ENCODE peak calls at places on chromosomes 7 and 10, in four cellular contexts. L is Right ventricle myocardium superior; F is MCF 10A; Q is activated CD4-positive, alpha-beta T cell treated with anti-CD3 and anti-CD28 coated beads, Interleukin-2, amount 50 U/mL, for 24 hours. U is an unnamed sample.

GRCh38 chr7:154794147-154794780 is 208.7 kb downstream of the PAXIP1 start:
- DNase-seq in L (no peak), F (no peak), Q (no peak), U (no peak)

GRCh38 chr10:102148275-102148674 is 3.9 kb upstream of the NOLC1 start:
- DNase-seq in F (no peak), Q (no peak), L (no peak), U (no peak)

GRCh38 chr7:36686499-36686898 is 37.8 kb downstream of the AOAH start:
- DNase-seq in Q (no peak), L (no peak), F (peak), U (no peak)

GRCh38 chr10:50358411-50358810 is 107.1 kb upstream of the ASAH2 start:
- DNase-seq in Q (no peak), F (no peak), L (no peak), U (no peak)

GRCh38 chr10:48309711-48310226 is 3.3 kb downstream of the MAPK8 start:
- DNase-seq in Q (no peak), L (no peak), F (peak), U (no peak)

GRCh38 chr7:95427123-95427522 is 7.7 kb downstream of the PON2 start:
- DNase-seq in F (no peak), Q (no peak), L (no peak), U (no peak)

GRCh38 chr7:117273325-117274292 is 49.2 kb downstream of the WNT2 start:
- DNase-seq in F (peak), L (no peak), Q (no peak), U (no peak)

GRCh38 chr7:98651760-98652159 is 34.7 kb downstream of the NPTX2 start:
- DNase-seq in L (no peak), Q (no peak), F (no peak), U (no peak)

GRCh38 chr10:103917326-103918052 is 495 bp downstream of the STN1 start:
- DNase-seq in L (peak), F (peak), Q (no peak), U (no peak)

GRCh38 chr7:18221377-18222290 is 194.0 kb upstream of the PRPS1L1 start:
- DNase-seq in F (no peak), Q (no peak), L (no peak), U (peak)

GRCh38 chr7:113217314-113217713 is 99.0 kb upstream of the SMIM30 start:
- DNase-seq in F (no peak), L (no peak), Q (no peak), U (no peak)

GRCh38 chr7:2495402-2496309 is 19.5 kb upstream of the GRIFIN start:
- DNase-seq in F (no peak), Q (no peak), L (no peak), U (no peak)

GRCh38 chr10:130802301-130802700 is 509.2 kb downstream of the TCERG1L start:
- DNase-seq in Q (no peak), L (no peak), F (no peak), U (no peak)

GRCh38 chr10:29392376-29393021 is 103.6 kb downstream of the LYZL1 start:
- DNase-seq in Q (no peak), F (peak), L (no peak), U (peak)

GRCh38 chr7:46577394-46577793 is 656.3 kb upstream of the IGFBP3 start:
- DNase-seq in F (no peak), Q (no peak), L (no peak), U (no peak)

GRCh38 chr7:158486919-158487318 is 100.7 kb downstream of the PTPRN2 start:
- DNase-seq in F (no peak), L (no peak), Q (no peak), U (no peak)

GRCh38 chr10:68871731-68872342 is 29.3 kb upstream of the DDX50 start:
- DNase-seq in L (no peak), Q (no peak), F (peak), U (peak)

GRCh38 chr7:149635561-149636329 is 137.6 kb downstream of the ZNF467 start:
- DNase-seq in F (no peak), L (no peak), Q (no peak), U (no peak)

GRCh38 chr10:27100800-27101347 is 580 bp upstream of the ANKRD26 start:
- DNase-seq in Q (no peak), F (no peak), L (no peak), U (no peak)

GRCh38 chr10:71150811-71151210 is 61.6 kb upstream of the UNC5B start:
- DNase-seq in F (no peak), Q (no peak), L (no peak), U (no peak)

GRCh38 chr7:50627824-50628361 is 62.7 kb upstream of the DDC start:
- DNase-seq in L (no peak), F (no peak), Q (no peak), U (no peak)

GRCh38 chr7:75963383-75963995 is 30.9 kb downstream of the TMEM120A start:
- DNase-seq in L (peak), F (no peak), Q (no peak), U (no peak)

GRCh38 chr10:97975598-97975997 is 54.8 kb downstream of the CRTAC1 start:
- DNase-seq in L (no peak), Q (no peak), F (no peak), U (no peak)

GRCh38 chr7:101241015-101241363 is 3.4 kb upstream of the CLDN15 start:
- DNase-seq in L (no peak), F (no peak), Q (no peak), U (no peak)

GRCh38 chr7:80770675-80771081 is 132.2 kb downstream of the CD36 start:
- DNase-seq in F (no peak), L (no peak), Q (no peak), U (no peak)